ENCODE peak calls at places on chromosomes 2 and 18, in six cellular contexts. S is HL-60, G is brain microvascular endothelial cell, U is HT1080, M is BJ, B is activated B cell treated with CpG ODN at 0.5 μM for 24 hours. F is an unnamed sample.

GRCh38 chr2:169661263-169661662 is 32.9 kb downstream of the CFAP210 start:
- DNase-seq in S (no peak), U (no peak), M (no peak), B (no peak), G (no peak), F (no peak)

GRCh38 chr2:19971691-19972090 is 18.2 kb downstream of the WDR35 start:
- DNase-seq in B (no peak), S (no peak), M (no peak), U (no peak), G (no peak), F (no peak)

GRCh38 chr18:7846315-7846714 is 279.2 kb downstream of the PTPRM start:
- DNase-seq in G (no peak), B (no peak), U (no peak), M (no peak), S (no peak), F (no peak)

GRCh38 chr2:42430188-42430587 is 63.6 kb downstream of the KCNG3 start:
- DNase-seq in U (no peak), G (no peak), S (no peak), B (no peak), M (no peak), F (no peak)

GRCh38 chr2:213306320-213306942 is 22.2 kb downstream of the SPAG16 start:
- DNase-seq in S (no peak), G (peak), U (peak), B (no peak), M (no peak), F (no peak)

GRCh38 chr2:85735691-85736090 is 18.1 kb upstream of the ATOH8 start:
- DNase-seq in M (no peak), B (no peak), G (no peak), U (no peak), S (no peak), F (no peak)

GRCh38 chr18:34660572-34660971 is 49.5 kb upstream of the DTNA start:
- DNase-seq in M (no peak), G (no peak), B (no peak), U (no peak), S (no peak), F (no peak)

GRCh38 chr2:204135752-204136151 is 199.2 kb downstream of the ICOS start:
- DNase-seq in U (no peak), B (no peak), M (no peak), S (no peak), G (no peak), F (no peak)

GRCh38 chr2:27303093-27304025 is 4.9 kb downstream of the UCN start:
- DNase-seq in U (peak), S (peak), B (no peak), M (no peak), G (peak), F (peak)

GRCh38 chr2:73852020-73852419 is 23.3 kb downstream of the STAMBP start:
- DNase-seq in B (no peak), U (peak), M (peak), S (no peak), G (peak), F (no peak)

GRCh38 chr18:70973626-70974025 is 684.8 kb downstream of the SOCS6 start:
- DNase-seq in G (no peak), B (no peak), M (no peak), U (no peak), S (no peak), F (no peak)

GRCh38 chr2:129699781-129700573 is 279.5 kb upstream of the RAB6C start:
- DNase-seq in G (no peak), B (no peak), M (no peak), S (no peak), U (no peak), F (no peak)

GRCh38 chr2:197159681-197160211 is 150.8 kb downstream of the ANKRD44 start:
- DNase-seq in G (peak), U (peak), B (no peak), S (no peak), M (no peak), F (no peak)

GRCh38 chr2:69177785-69178636 is 165.0 kb downstream of the ANTXR1 start:
- DNase-seq in U (peak), S (peak), G (peak), B (no peak), M (peak), F (peak)

GRCh38 chr18:28995319-28995718 is 818.4 kb upstream of the CDH2 start:
- DNase-seq in S (no peak), G (no peak), U (no peak), M (no peak), B (no peak), F (no peak)

GRCh38 chr2:222290691-222291484 is 7.9 kb downstream of the PAX3 start:
- DNase-seq in M (no peak), S (no peak), B (no peak), U (peak), G (no peak), F (peak)

GRCh38 chr2:113892004-113892740 is 2.3 kb downstream of the ACTR3 start:
- DNase-seq in U (no peak), M (no peak), G (no peak), S (no peak), B (no peak), F (no peak)

GRCh38 chr2:25044990-25045389 is 3.1 kb downstream of the EFR3B start:
- DNase-seq in M (no peak), G (no peak), S (no peak), B (no peak), U (no peak), F (no peak)

GRCh38 chr2:8090748-8091700 is 590.8 kb upstream of the ID2 start:
- DNase-seq in U (peak), B (no peak), S (peak), M (peak), G (peak), F (peak)

GRCh38 chr2:53058526-53058925 is 709.1 kb upstream of the CHAC2 start:
- DNase-seq in M (no peak), U (peak), B (no peak), S (no peak), G (peak), F (no peak)

GRCh38 chr2:9230051-9230802 is 23.6 kb downstream of the ASAP2 start:
- DNase-seq in G (peak), S (no peak), M (no peak), B (no peak), U (no peak), F (no peak)

GRCh38 chr2:10059552-10060335 is 16.4 kb downstream of the KLF11 start:
- DNase-seq in M (no peak), B (no peak), U (no peak), G (no peak), S (no peak), F (no peak)

GRCh38 chr2:191350826-191351225 is 105.6 kb downstream of the MYO1B start:
- DNase-seq in U (peak), M (no peak), S (no peak), B (no peak), G (no peak), F (no peak)

GRCh38 chr2:235300368-235301201 is 193.3 kb upstream of the AGAP1 start:
- DNase-seq in S (no peak), B (no peak), U (peak), G (peak), M (peak), F (peak)

GRCh38 chr2:238147791-238148190 is 9.3 kb downstream of the KLHL30 start:
- DNase-seq in S (no peak), M (no peak), U (no peak), B (no peak), G (no peak), F (peak)

GRCh38 chr2:138115664-138116063 is 151.4 kb downstream of the HNMT start:
- DNase-seq in S (no peak), M (no peak), U (peak), B (no peak), G (peak), F (no peak)

GRCh38 chr18:43236921-43237320 is 40.4 kb downstream of the SYT4 start:
- DNase-seq in M (no peak), B (no peak), S (no peak), U (no peak), G (peak), F (no peak)

GRCh38 chr2:190486037-190486623 is 48.4 kb downstream of the NEMP2 start:
- DNase-seq in U (no peak), S (no peak), B (no peak), M (no peak), G (no peak), F (no peak)

GRCh38 chr2:21658269-21658668 is 534.5 kb downstream of the TDRD15 start:
- DNase-seq in B (no peak), U (no peak), M (no peak), G (no peak), S (no peak), F (no peak)

GRCh38 chr18:79531386-79531785 is 135.7 kb downstream of the NFATC1 start:
- DNase-seq in M (no peak), U (no peak), G (no peak), B (no peak), S (no peak), F (no peak)

GRCh38 chr2:158072361-158072760 is 29.3 kb upstream of the UPP2 start:
- DNase-seq in U (no peak), B (no peak), S (no peak), G (no peak), M (no peak), F (no peak)

GRCh38 chr2:232321817-232322559 is 56.6 kb upstream of the ALPP start:
- DNase-seq in M (no peak), G (no peak), S (no peak), U (no peak), B (no peak), F (peak)

F was measured in upper lobe of left lung.